ENCODE peak calls at places on chromosomes 4 and X, in seven cellular contexts. I, X, D, J, U, Q and C are unnamed samples.
A peak's percentile ranks its signal among the peaks of the same experiment; 100 is the strongest.

GRCh38 chr4:99058228-99058627 is 30.4 kb downstream of the ADH5 start:
- DNase-seq in X (no peak), D (no peak), U (no peak), J (no peak), Q (no peak), I (no peak), C (no peak)

GRCh38 chr4:123232439-123232838 is 164.2 kb upstream of the SPRY1 start:
- DNase-seq in Q (no peak), D (no peak), U (peak; percentile 59), J (peak; percentile 4), I (no peak), X (peak; percentile 54), C (no peak)

GRCh38 chr4:74100531-74100930 is 1.5 kb upstream of the CXCL2 start:
- DNase-seq in U (no peak), D (no peak), X (no peak), J (no peak), I (no peak), Q (peak; percentile 19), C (no peak)

GRCh38 chr4:145734576-145735329 is 54.8 kb downstream of the C4orf51 start:
- DNase-seq in J (peak; percentile 99), D (no peak), I (no peak), Q (peak; percentile 82), X (peak; percentile 89), U (peak; percentile 90), C (peak; percentile 36)

GRCh38 chr4:73815145-73815544 is 21.3 kb upstream of the CXCL6 start:
- DNase-seq in Q (no peak), U (no peak), X (no peak), J (peak; percentile 71), D (no peak), I (peak; percentile 83), C (no peak)

GRCh38 chrX:1387141-1387776 is 4.7 kb downstream of the SLC25A6 start:
- DNase-seq in I (no peak), X (no peak), J (no peak), Q (no peak), U (no peak), D (no peak), C (no peak)

GRCh38 chr4:71130827-71131603 is 137.6 kb downstream of the DCK start:
- DNase-seq in I (no peak), Q (no peak), U (peak; percentile 50), D (no peak), J (no peak), X (peak; percentile 61), C (no peak)

GRCh38 chr4:1239949-1240305 is 9.0 kb downstream of the CTBP1 start:
- DNase-seq in D (no peak), J (no peak), I (no peak), U (no peak), Q (no peak), X (no peak), C (no peak)

GRCh38 chr4:42865572-42866189 is 26.8 kb upstream of the GRXCR1 start:
- DNase-seq in D (peak; percentile 66), X (peak; percentile 62), Q (peak; percentile 74), U (peak; percentile 47), J (peak; percentile 46), I (peak; percentile 59), C (peak; percentile 48)

GRCh38 chr4:186845137-186845842 is 121.6 kb upstream of the FAT1 start:
- DNase-seq in X (peak; percentile 89), I (no peak), Q (peak; percentile 59), J (peak; percentile 80), U (peak; percentile 95), D (no peak), C (peak; percentile 20)

GRCh38 chrX:120769576-120770341 is 105.9 kb downstream of the CT47B1 start:
- DNase-seq in D (no peak), Q (peak; percentile 31), I (peak; percentile 77), U (peak; percentile 17), J (peak; percentile 64), X (peak; percentile 71), C (peak; percentile 59)

GRCh38 chr4:93313207-93313606 is 515.3 kb upstream of the ATOH1 start:
- DNase-seq in J (peak; percentile 38), X (peak; percentile 37), D (no peak), U (peak; percentile 5), I (no peak), Q (no peak), C (no peak)

GRCh38 chr4:89572224-89572858 is 264.6 kb downstream of the SNCA start:
- DNase-seq in Q (peak; percentile 35), X (no peak), J (no peak), U (peak; percentile 28), D (no peak), I (no peak), C (no peak)

GRCh38 chr4:118865091-118865708 is 23.5 kb upstream of the SYNPO2 start:
- DNase-seq in D (peak; percentile 17), U (peak; percentile 60), I (peak; percentile 68), J (peak; percentile 78), Q (peak; percentile 78), X (peak; percentile 66), C (peak; percentile 56)

GRCh38 chr4:102518703-102519131 is 17.6 kb downstream of the NFKB1 start:
- DNase-seq in J (no peak), D (no peak), X (no peak), I (no peak), U (no peak), Q (no peak), C (no peak)

GRCh38 chr4:139581096-139581495 is 25.1 kb upstream of the SETD7 start:
- DNase-seq in X (no peak), Q (no peak), D (no peak), U (no peak), I (no peak), J (no peak), C (no peak)

GRCh38 chrX:43581888-43582539 is 74.1 kb upstream of the MAOA start:
- DNase-seq in I (no peak), J (peak; percentile 73), D (no peak), X (no peak), U (no peak), Q (no peak), C (no peak)

GRCh38 chrX:53282313-53282712 is 929 bp upstream of the IQSEC2 start:
- DNase-seq in D (no peak), J (no peak), U (no peak), X (peak; percentile 27), Q (no peak), I (no peak), C (no peak)

GRCh38 chrX:124332481-124333424 is at the start of gene TEX13D:
- DNase-seq in Q (no peak), D (no peak), U (no peak), X (no peak), J (no peak), I (no peak), C (no peak)

GRCh38 chrX:64093761-64094160 is 111.7 kb downstream of the AMER1 start:
- DNase-seq in U (peak; percentile 0), J (no peak), Q (no peak), D (peak; percentile 14), I (no peak), X (peak; percentile 1), C (no peak)

GRCh38 chrX:48472225-48472624 is 2.2 kb upstream of the SLC38A5 start:
- DNase-seq in D (no peak), J (no peak), U (no peak), Q (no peak), X (no peak), I (no peak), C (no peak)

GRCh38 chrX:68647156-68647957 is at the start of gene STARD8:
- DNase-seq in J (peak; percentile 34), Q (peak; percentile 41), D (peak; percentile 9), I (no peak), U (peak; percentile 46), X (peak; percentile 40), C (peak; percentile 2)
- H2AFZ ChIP-seq in J (peak within 1 kb of the TSS; percentile 72), Q (no peak within 1 kb of the TSS), D (peak within 1 kb of the TSS; percentile 50), I (no peak within 1 kb of the TSS), U (peak within 1 kb of the TSS; percentile 23), X (peak within 1 kb of the TSS; percentile 7), C (no peak within 1 kb of the TSS)

GRCh38 chrX:107827137-107827831 is 1.6 kb downstream of the MID2 start:
- DNase-seq in I (no peak), Q (peak; percentile 7), U (peak; percentile 6), J (peak; percentile 4), D (no peak), X (no peak), C (no peak)

GRCh38 chrX:107827852-107828251 is 2.2 kb downstream of the MID2 start:
- DNase-seq in X (no peak), Q (no peak), J (peak; percentile 10), U (peak; percentile 8), D (no peak), I (no peak), C (no peak)

GRCh38 chrX:107826286-107827136 is 845 bp downstream of the MID2 start:
- DNase-seq in U (peak; percentile 77), D (peak; percentile 36), Q (peak; percentile 54), J (peak; percentile 41), I (peak; percentile 37), X (peak; percentile 66), C (no peak)

GRCh38 chrX:107823456-107823855 is 2.2 kb upstream of the MID2 start:
- DNase-seq in I (no peak), X (peak; percentile 91), D (no peak), J (peak; percentile 46), Q (no peak), U (peak; percentile 75), C (no peak)

GRCh38 chrX:107825698-107826285 is at the start of gene MID2:
- DNase-seq in I (peak; percentile 46), X (peak; percentile 30), U (peak; percentile 58), Q (peak; percentile 79), D (peak; percentile 4), J (peak; percentile 67), C (no peak)
- H2AFZ ChIP-seq in I (peak within 1 kb of the TSS; percentile 56), X (peak within 1 kb of the TSS; percentile 33), U (peak within 1 kb of the TSS; percentile 77), Q (peak within 1 kb of the TSS; percentile 56), D (peak within 1 kb of the TSS; percentile 87), J (peak within 1 kb of the TSS; percentile 85), C (no peak within 1 kb of the TSS)

DNA sequence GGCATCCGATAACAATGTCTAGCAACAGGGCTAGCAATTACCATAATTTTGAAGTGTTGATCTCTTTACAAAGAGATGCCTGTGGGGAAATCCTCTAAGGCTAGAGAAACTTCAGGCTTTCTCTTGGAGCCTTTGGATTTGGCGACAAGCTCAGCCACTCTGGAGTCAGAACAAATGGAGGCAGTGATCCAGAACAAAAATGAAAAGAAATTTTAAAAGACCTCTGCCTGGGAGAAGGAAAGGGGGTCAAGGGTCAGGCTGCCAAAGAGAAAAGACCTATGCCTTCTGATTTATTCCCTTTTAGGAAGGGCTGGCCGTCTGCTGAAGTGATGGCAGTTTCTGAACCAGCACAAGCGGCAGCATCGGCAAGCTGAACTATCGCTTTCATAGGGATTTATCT is 140.8 kb upstream of the SFRP2 start:
- DNase-seq in J (no peak), I (no peak), X (no peak), U (no peak), Q (no peak), D (peak; percentile 89), C (no peak)
- H2AFZ ChIP-seq in J (no peak overlapping the region), I (no peak overlapping the region), X (no peak overlapping the region), U (no peak overlapping the region), Q (no peak overlapping the region), D (no peak overlapping the region), C (no peak overlapping the region)

GRCh38 chrX:73556159-73556558 is 6.8 kb upstream of the CHIC1 start:
- DNase-seq in X (no peak), Q (no peak), U (no peak), D (no peak), J (no peak), I (no peak), C (no peak)

GRCh38 chrX:73562986-73563739 is at the start of gene CHIC1:
- DNase-seq in D (peak; percentile 66), Q (peak; percentile 74), X (peak; percentile 75), U (peak; percentile 69), J (peak; percentile 47), I (peak; percentile 58), C (no peak)

GRCh38 chrX:73563740-73564073 is 710 bp downstream of the CHIC1 start:
- DNase-seq in Q (no peak), X (peak; percentile 10), U (peak; percentile 16), I (peak; percentile 63), J (no peak), D (no peak), C (no peak)

GRCh38 chrX:73562458-73562857 is 539 bp upstream of the CHIC1 start:
- DNase-seq in I (no peak), Q (no peak), D (no peak), X (peak; percentile 8), J (no peak), U (no peak), C (no peak)

GRCh38 chrX:73561791-73562190 is 1.2 kb upstream of the CHIC1 start:
- DNase-seq in D (no peak), Q (no peak), J (no peak), I (no peak), U (no peak), X (peak; percentile 32), C (no peak)
- H2AFZ ChIP-seq in D (no peak overlapping the region), Q (no peak overlapping the region), J (no peak overlapping the region), I (no peak overlapping the region), U (no peak overlapping the region), X (no peak overlapping the region), C (no peak overlapping the region)